ENCODE peak calls at places on chromosomes 6 and 20, in four cellular contexts. One of them, this sample, is unnamed.

GRCh38 chr6:165556116-165556843 is 106.8 kb downstream of the PDE10A start:
- DNase-seq in fibroblast of mammary gland: no peak
- DNase-seq in GM12891: no peak
- DNase-seq in mesendoderm: no peak
- DNase-seq in this sample: peak

GRCh38 chr6:41163419-41163717 is 452 bp upstream of the TREM2 start:
- DNase-seq in fibroblast of mammary gland: no peak
- DNase-seq in GM12891: no peak
- DNase-seq in mesendoderm: no peak
- DNase-seq in this sample: no peak

GRCh38 chr20:24769878-24770627 is 179.0 kb upstream of the CST7 start:
- DNase-seq in fibroblast of mammary gland: no peak
- DNase-seq in GM12891: no peak
- DNase-seq in mesendoderm: no peak
- DNase-seq in this sample: no peak

GRCh38 chr20:43843096-43843964 is 71.3 kb upstream of the TOX2 start:
- DNase-seq in fibroblast of mammary gland: peak
- DNase-seq in GM12891: no peak
- DNase-seq in mesendoderm: no peak
- DNase-seq in this sample: peak

GRCh38 chr20:43959079-43959919 is 44.6 kb downstream of the TOX2 start:
- DNase-seq in fibroblast of mammary gland: peak
- DNase-seq in GM12891: no peak
- DNase-seq in mesendoderm: no peak
- DNase-seq in this sample: no peak

GRCh38 chr20:50292324-50293243 is 102.0 kb downstream of the CEBPB start:
- DNase-seq in fibroblast of mammary gland: peak
- DNase-seq in GM12891: no peak
- DNase-seq in mesendoderm: peak
- DNase-seq in this sample: peak

GRCh38 chr6:148997863-148998262 is 251.0 kb downstream of the UST start:
- DNase-seq in fibroblast of mammary gland: peak
- DNase-seq in GM12891: no peak
- DNase-seq in mesendoderm: no peak
- DNase-seq in this sample: no peak

GRCh38 chr6:139150915-139151314 is 16.0 kb downstream of the HECA start:
- DNase-seq in fibroblast of mammary gland: no peak
- DNase-seq in GM12891: no peak
- DNase-seq in mesendoderm: peak
- DNase-seq in this sample: no peak